ENCODE peak calls at places on chromosomes 16 and 17, in five cellular contexts. V is ELR; U is activated CD8-positive, alpha-beta memory T cell treated with anti-CD3 and anti-CD28 coated beads for 48 hours; L is Caco-2; Z is AG08395. P is an unnamed sample.

GRCh38 chr16:48101069-48101674 is 54.6 kb downstream of the ABCC12 start:
- DNase-seq in V (no peak), U (peak), L (no peak), Z (no peak), P (no peak)

GRCh38 chr17:81440511-81441244 is 45.4 kb downstream of the BAHCC1 start:
- DNase-seq in V (peak), U (no peak), L (peak), Z (no peak), P (no peak)

GRCh38 chr17:9334536-9335446 is 240.8 kb downstream of the STX8 start:
- DNase-seq in V (peak), U (no peak), L (no peak), Z (no peak), P (no peak)

GRCh38 chr16:54412777-54413455 is 126.3 kb upstream of the IRX3 start:
- DNase-seq in V (no peak), U (no peak), L (no peak), Z (no peak), P (no peak)

GRCh38 chr16:56984639-56985038 is 4.7 kb upstream of the NLRC5 start:
- DNase-seq in V (no peak), U (no peak), L (no peak), Z (no peak), P (no peak)

GRCh38 chr17:30476726-30477082 is 504 bp upstream of the GOSR1 start:
- DNase-seq in V (peak), U (peak), L (no peak), Z (no peak), P (no peak)

GRCh38 chr16:67082100-67082499 is 27.6 kb upstream of the PHAF1 start:
- DNase-seq in V (no peak), U (no peak), L (no peak), Z (no peak), P (no peak)

GRCh38 chr17:17494499-17495447 is 1.4 kb downstream of the RASD1 start:
- DNase-seq in V (peak), U (no peak), L (peak), Z (peak), P (peak)

GRCh38 chr17:63116967-63117366 is 150.9 kb downstream of the TANC2 start:
- DNase-seq in V (peak), U (no peak), L (no peak), Z (no peak), P (no peak)

GRCh38 chr17:34720760-34721159 is 141.4 kb downstream of the TMEM132E start:
- DNase-seq in V (peak), U (no peak), L (no peak), Z (no peak), P (no peak)

GRCh38 chr17:63843387-63844292 is 1.2 kb upstream of the SMARCD2 start:
- DNase-seq in V (peak), U (no peak), L (no peak), Z (peak), P (no peak)

GRCh38 chr17:73841431-73842060 is 197.3 kb upstream of the SDK2 start:
- DNase-seq in V (no peak), U (no peak), L (no peak), Z (peak), P (no peak)

GRCh38 chr17:34361478-34362061 is 1.5 kb downstream of the CCL1 start:
- DNase-seq in V (peak), U (peak), L (peak), Z (peak), P (peak)

GRCh38 chr16:11004351-11004750 is 60.0 kb downstream of the CLEC16A start:
- DNase-seq in V (no peak), U (no peak), L (no peak), Z (peak), P (no peak)

GRCh38 chr16:17173134-17173729 is 297.5 kb downstream of the XYLT1 start:
- DNase-seq in V (peak), U (no peak), L (no peak), Z (no peak), P (peak)